ENCODE peak calls at places on chromosomes 2 and 18, in eight cellular contexts. N is GM13976; G is endothelial cell; C is GM06990; J is CD4-positive, alpha-beta T cell; Q is mucosa of descending colon; P is retinal pigment epithelial cell; F is uterus. Y is an unnamed sample.

GRCh38 chr2:164896226-164896625 is 54.6 kb upstream of the COBLL1 start:
- DNase-seq in Q (no peak), F (no peak), P (no peak), G (no peak), J (no peak), C (no peak), N (no peak), Y (no peak)

GRCh38 chr2:84201158-84201557 is 257.9 kb downstream of the SUCLG1 start:
- DNase-seq in N (no peak), J (no peak), P (no peak), Q (no peak), F (no peak), G (no peak), C (no peak), Y (no peak)

GRCh38 chr2:67075056-67075455 is 322.1 kb upstream of the ETAA1 start:
- DNase-seq in C (no peak), Q (no peak), G (no peak), F (no peak), P (no peak), N (no peak), J (no peak), Y (no peak)

GRCh38 chr18:79402977-79403722 is 7.4 kb downstream of the NFATC1 start:
- DNase-seq in G (peak; percentile 65), N (no peak), C (no peak), Q (peak; percentile 69), J (no peak), P (no peak), F (peak; percentile 61), Y (no peak)

GRCh38 chr2:241249654-241250053 is 61.2 kb downstream of the ANO7 start:
- DNase-seq in Q (no peak), J (no peak), G (no peak), P (no peak), C (no peak), F (no peak), N (no peak), Y (no peak)

GRCh38 chr18:5620284-5620683 is 76.5 kb upstream of the EPB41L3 start:
- DNase-seq in Q (no peak), P (no peak), C (no peak), F (no peak), G (no peak), N (no peak), J (no peak), Y (no peak)

GRCh38 chr2:48175254-48175653 is 269.0 kb upstream of the FBXO11 start:
- DNase-seq in J (no peak), G (no peak), N (no peak), Q (no peak), F (no peak), C (no peak), P (peak; percentile 6), Y (no peak)

GRCh38 chr2:145027073-145027459 is 507.1 kb upstream of the ZEB2 start:
- DNase-seq in J (no peak), G (no peak), N (no peak), Q (no peak), F (no peak), C (no peak), P (peak; percentile 81), Y (no peak)

GRCh38 chr2:46825958-46826897 is 89.4 kb downstream of the MCFD2 start:
- DNase-seq in Q (no peak), J (no peak), G (no peak), F (peak; percentile 9), N (no peak), C (no peak), P (no peak), Y (no peak)

GRCh38 chr2:27494284-27494943 is 586 bp downstream of the FNDC4 start:
- DNase-seq in Q (no peak), P (no peak), N (peak; percentile 34), J (no peak), C (no peak), F (peak; percentile 30), G (peak; percentile 10), Y (no peak)

GRCh38 chr2:191251014-191251413 is 5.8 kb downstream of the MYO1B start:
- DNase-seq in N (no peak), J (no peak), P (no peak), C (no peak), Q (no peak), F (no peak), G (no peak), Y (no peak)

GRCh38 chr2:152715854-152716428 is 1.3 kb downstream of the PRPF40A start:
- DNase-seq in J (no peak), F (no peak), Q (no peak), P (no peak), C (no peak), N (no peak), G (peak; percentile 58), Y (peak; percentile 18)

GRCh38 chr2:134232868-134233732 is 20.8 kb upstream of the MGAT5 start:
- DNase-seq in F (no peak), N (no peak), J (no peak), Q (no peak), G (no peak), P (no peak), C (peak; percentile 32), Y (no peak)
- TF ChIP-seq CTCF in F (no peak), N (no peak), J (no peak), Q (no peak), G (no peak), P (no peak), C (no peak), Y (no peak)

GRCh38 chr2:239269173-239269865 is 131.5 kb downstream of the HDAC4 start:
- DNase-seq in C (peak; percentile 3), Q (no peak), N (no peak), G (no peak), P (no peak), F (no peak), J (no peak), Y (no peak)
- TF ChIP-seq CTCF in C (no peak), Q (peak; percentile 36), N (no peak), G (no peak), P (no peak), F (no peak), J (no peak), Y (no peak)

DNA sequence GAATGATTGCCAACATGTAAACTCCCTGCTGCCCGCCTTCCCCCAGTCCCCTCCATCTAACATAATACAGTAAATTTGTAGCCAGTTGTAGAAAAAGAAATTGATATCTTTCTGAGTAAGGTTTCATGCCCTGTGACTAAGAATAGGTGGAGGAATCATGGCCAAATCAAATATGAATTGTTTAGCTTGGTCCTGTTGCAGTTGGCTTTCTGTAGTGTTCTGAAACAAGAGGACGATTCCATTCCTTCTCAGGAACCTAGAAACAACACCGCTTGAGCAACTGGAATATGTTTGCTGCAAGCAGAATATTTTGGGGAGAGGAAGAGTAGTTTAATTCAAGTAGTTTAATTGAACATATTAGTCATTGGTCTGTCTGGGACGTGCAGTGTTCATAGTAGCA is 7.0 kb upstream of the DRC1 start:
- DNase-seq in N (no peak), C (no peak), J (no peak), F (no peak), G (no peak), Q (no peak), P (no peak), Y (no peak)
- TF ChIP-seq CTCF in N (no peak), C (no peak), J (no peak), F (no peak), G (no peak), Q (no peak), P (no peak), Y (no peak)

DNA sequence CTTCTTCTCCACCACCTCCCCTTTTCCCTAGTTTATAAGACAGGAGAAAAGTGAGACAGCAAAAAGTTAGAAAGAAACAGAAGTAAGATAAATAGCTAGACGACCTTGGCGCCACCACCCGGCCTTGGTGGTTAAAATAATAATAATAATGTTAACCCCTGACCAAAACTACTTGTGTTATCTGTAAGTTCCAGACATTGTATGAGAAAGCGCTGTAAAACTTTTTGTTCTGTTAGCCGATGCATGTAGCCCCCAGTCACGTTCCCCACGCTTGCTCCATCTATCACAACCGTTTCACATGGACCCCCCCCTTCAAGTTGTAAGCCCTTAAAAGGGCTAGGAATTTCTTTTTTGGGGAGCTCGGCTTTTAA is 1.5 kb upstream of the BUB1 start:
- DNase-seq in G (no peak), C (no peak), J (no peak), N (no peak), F (no peak), Q (no peak), P (no peak), Y (no peak)
- TF ChIP-seq CTCF in G (no peak), C (peak; percentile 15), J (no peak), N (no peak), F (no peak), Q (no peak), P (peak; percentile 9), Y (no peak)

GRCh38 chr2:64312622-64312948 is 141.4 kb upstream of the LGALSL start:
- DNase-seq in Q (no peak), G (no peak), N (no peak), F (no peak), J (no peak), P (no peak), C (no peak), Y (no peak)

GRCh38 chr2:64311191-64311910 is 142.6 kb upstream of the LGALSL start:
- DNase-seq in N (no peak), G (no peak), C (no peak), F (no peak), Q (no peak), J (no peak), P (no peak), Y (no peak)

GRCh38 chr2:64313311-64313710 is 140.7 kb upstream of the LGALSL start:
- DNase-seq in C (no peak), Q (no peak), F (no peak), P (no peak), N (no peak), J (no peak), G (no peak), Y (no peak)

GRCh38 chr2:64315561-64315960 is 138.4 kb upstream of the LGALSL start:
- DNase-seq in C (no peak), G (no peak), N (no peak), Q (no peak), F (no peak), J (no peak), P (no peak), Y (no peak)

DNA sequence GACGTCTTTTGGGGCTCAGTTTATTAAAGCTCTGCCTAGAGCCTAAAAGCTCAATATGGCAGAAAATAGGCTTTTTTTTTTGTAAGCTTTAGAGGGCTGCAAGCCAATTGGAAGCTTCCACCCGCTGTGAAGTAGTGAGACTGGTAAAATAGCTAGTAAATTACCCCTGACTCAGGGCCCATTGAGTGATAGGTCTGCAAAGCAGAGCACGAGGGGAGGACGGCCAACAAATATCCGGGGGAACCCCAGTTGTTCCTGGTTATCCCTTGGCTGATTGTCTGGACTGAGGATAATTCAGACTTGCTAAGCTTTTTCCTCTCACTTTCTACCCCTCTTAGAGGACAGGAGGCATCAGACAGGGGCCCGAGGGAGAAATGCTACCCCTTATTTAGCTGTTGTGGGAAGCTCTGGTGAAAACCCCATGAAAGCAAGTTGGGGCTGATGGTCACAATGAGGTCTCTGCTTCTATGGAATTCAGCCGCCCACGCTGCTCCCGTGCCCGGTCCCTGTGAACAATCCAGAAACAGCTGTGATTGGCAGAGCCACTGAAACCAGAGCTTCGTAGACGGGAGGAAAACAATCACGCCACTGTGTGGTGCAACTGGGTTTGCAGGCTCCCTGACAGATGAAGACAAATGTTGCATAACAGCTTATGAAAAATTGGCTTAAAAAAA is 141.9 kb upstream of the LGALSL start:
- DNase-seq in F (peak; percentile 69), J (no peak), N (no peak), P (peak; percentile 91), Q (peak; percentile 57), G (peak; percentile 26), C (no peak), Y (no peak)
- TF ChIP-seq CTCF in F (peak; percentile 48), J (no peak), N (no peak), P (peak; percentile 63), Q (peak; percentile 29), G (no peak), C (peak; percentile 56), Y (peak; percentile 42)

GRCh38 chr2:128493880-128494279 is 175.2 kb upstream of the HS6ST1 start:
- DNase-seq in N (no peak), J (peak; percentile 19), G (no peak), C (no peak), P (no peak), F (no peak), Q (no peak), Y (no peak)
- TF ChIP-seq CTCF in N (no peak), J (no peak), G (no peak), C (no peak), P (no peak), F (no peak), Q (no peak), Y (peak; percentile 25)